ENCODE peak calls at places on chromosomes 3 and 15, in seven cellular contexts. D is GM12878, J is IMR-90, W is adrenal gland, S is body of pancreas, P is thyroid gland, K is ovary. G is an unnamed sample.

GRCh38 chr15:56783156-56783856 is 50.0 kb upstream of the ZNF280D start:
- DNase-seq in K (no peak), W (no peak), P (no peak), D (no peak), J (no peak), S (no peak), G (no peak)

GRCh38 chr15:31932581-31932980 is 97.7 kb upstream of the CHRNA7 start:
- DNase-seq in K (no peak), D (no peak), W (no peak), S (no peak), P (no peak), J (no peak), G (no peak)

GRCh38 chr3:180306691-180307090 is 270.0 kb upstream of the PEX5L start:
- DNase-seq in S (peak; percentile 69), J (peak; percentile 25), D (no peak), K (no peak), P (no peak), W (no peak), G (no peak)

GRCh38 chr3:111616417-111617105 is 21.4 kb upstream of the ZBED2 start:
- DNase-seq in P (no peak), D (no peak), W (no peak), J (peak; percentile 18), S (no peak), K (no peak), G (no peak)

GRCh38 chr3:178320481-178321352 is 215.5 kb upstream of the KCNMB2 start:
- DNase-seq in D (no peak), K (peak; percentile 42), W (peak; percentile 16), P (peak; percentile 73), S (peak; percentile 81), J (peak; percentile 83), G (peak; percentile 53)

GRCh38 chr15:52191207-52191606 is at the start of gene GNB5:
- DNase-seq in D (no peak), S (no peak), P (no peak), W (no peak), J (no peak), K (no peak), G (no peak)

GRCh38 chr3:2198880-2199279 is 100.2 kb downstream of the CNTN4 start:
- DNase-seq in S (no peak), K (no peak), P (no peak), D (no peak), J (no peak), W (no peak), G (no peak)

GRCh38 chr15:74978077-74978476 is 17.3 kb upstream of the SCAMP5 start:
- DNase-seq in D (no peak), S (no peak), J (no peak), W (no peak), P (no peak), K (no peak), G (no peak)

GRCh38 chr3:134649106-134649705 is 1.6 kb downstream of the KY start:
- DNase-seq in W (no peak), P (no peak), D (no peak), J (no peak), S (no peak), K (no peak), G (no peak)

GRCh38 chr15:21269121-21269520 is 171.2 kb downstream of the POTEB3 start:
- DNase-seq in S (no peak), K (no peak), D (no peak), W (no peak), P (no peak), J (no peak), G (no peak)

GRCh38 chr3:52006017-52006819 is 10.5 kb upstream of the RPL29 start:
- DNase-seq in W (no peak), S (no peak), K (no peak), J (no peak), D (no peak), P (no peak), G (peak; percentile 53)

GRCh38 chr3:15959434-15959811 is 161.6 kb upstream of the ANKRD28 start:
- DNase-seq in J (peak; percentile 71), D (no peak), K (no peak), W (no peak), S (no peak), P (no peak), G (no peak)

GRCh38 chr15:40258544-40258943 is 19.7 kb downstream of the PAK6 start:
- DNase-seq in S (no peak), P (no peak), D (no peak), K (no peak), W (no peak), J (no peak), G (no peak)

GRCh38 chr3:30895329-30895728 is 868 bp upstream of the GADL1 start:
- DNase-seq in S (no peak), P (no peak), D (no peak), J (no peak), W (no peak), K (no peak), G (no peak)

GRCh38 chr3:13700362-13700761 is 151.4 kb downstream of the FBLN2 start:
- DNase-seq in J (no peak), W (no peak), K (no peak), D (no peak), P (no peak), S (no peak), G (no peak)

GRCh38 chr3:181623924-181624694 is 87.6 kb upstream of the SOX2 start:
- DNase-seq in S (no peak), D (no peak), P (peak; percentile 56), J (no peak), W (no peak), K (no peak), G (no peak)

GRCh38 chr3:189262746-189263145 is 91.0 kb downstream of the TPRG1 start:
- DNase-seq in P (peak; percentile 10), S (peak; percentile 6), D (no peak), J (no peak), K (no peak), W (peak; percentile 24), G (no peak)

GRCh38 chr15:23877502-23878412 is 190.7 kb upstream of the NDN start:
- DNase-seq in S (peak; percentile 74), J (no peak), P (peak; percentile 62), D (no peak), K (peak; percentile 49), W (peak; percentile 52), G (peak; percentile 86)

GRCh38 chr3:14152963-14153355 is 25.4 kb downstream of the XPC start:
- DNase-seq in S (no peak), P (no peak), D (no peak), J (no peak), K (no peak), W (no peak), G (no peak)

GRCh38 chr15:58590236-58590635 is 158.4 kb downstream of the LIPC start:
- DNase-seq in P (no peak), K (no peak), D (no peak), J (no peak), S (no peak), W (no peak), G (no peak)

GRCh38 chr15:41730543-41730942 is 43.7 kb upstream of the MAPKBP1 start:
- DNase-seq in P (no peak), D (no peak), W (no peak), J (no peak), K (no peak), S (no peak), G (no peak)

GRCh38 chr3:46417841-46418611 is 11.0 kb downstream of the CCRL2 start:
- DNase-seq in S (no peak), P (no peak), J (no peak), D (no peak), W (no peak), K (no peak), G (no peak)

GRCh38 chr3:181017690-181018089 is 28.2 kb upstream of the DNAJC19 start:
- DNase-seq in P (no peak), S (no peak), D (no peak), J (no peak), K (no peak), W (no peak), G (no peak)

DNA sequence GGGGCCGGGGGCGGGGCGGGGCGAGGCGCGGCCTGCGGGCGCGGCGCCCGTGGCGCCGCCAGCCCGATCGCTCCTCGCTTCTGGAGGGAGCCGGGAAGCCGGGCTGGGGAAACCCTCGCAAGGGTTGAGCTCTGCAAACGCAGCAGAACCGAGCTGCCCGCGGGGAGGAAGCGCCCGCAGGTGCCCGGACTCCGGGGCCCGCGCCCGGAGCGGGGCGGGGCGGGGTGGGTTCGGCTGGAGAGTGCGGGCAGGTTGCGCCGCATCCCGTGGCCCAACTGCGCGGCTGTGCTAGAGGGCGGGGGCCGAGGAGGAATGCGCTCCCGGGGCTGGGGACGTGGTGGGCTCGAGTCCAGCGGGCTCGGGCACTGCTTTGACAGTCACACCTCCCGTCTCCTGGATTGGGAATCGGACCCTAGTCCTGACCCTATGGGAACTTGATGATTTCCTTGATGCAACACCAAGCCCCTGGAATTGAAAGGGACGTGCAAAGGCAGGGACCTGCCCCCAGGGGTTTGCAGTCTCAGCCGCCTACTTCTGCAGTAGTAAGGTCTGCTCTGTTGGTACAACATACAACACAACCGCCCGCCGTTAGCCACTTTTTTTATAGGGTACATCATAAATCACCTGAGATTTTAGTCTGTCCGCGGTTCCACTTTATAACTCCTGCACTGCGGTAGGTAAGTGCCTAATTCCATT is 34.3 kb downstream of the ZBTB38 start:
- DNase-seq in K (peak; percentile 69), D (no peak), S (peak; percentile 69), P (peak; percentile 76), W (peak; percentile 83), J (peak; percentile 78), G (peak; percentile 83)
- TF ChIP-seq POLR2A in K (no peak), D (peak; percentile 63), S (peak; percentile 30), P (peak; percentile 61), W (peak; percentile 1), J (peak; percentile 57), G (no peak)

GRCh38 chr15:82585072-82585471 is 44.8 kb upstream of the RPS17 start:
- DNase-seq in W (peak; percentile 1), P (no peak), J (peak; percentile 45), S (no peak), D (no peak), K (no peak), G (no peak)
- H3K4me3 ChIP-seq in W (no peak overlapping the region), P (no peak overlapping the region), J (no peak overlapping the region), S (no peak overlapping the region), D (no peak overlapping the region), K (no peak overlapping the region), G (no peak overlapping the region)

DNA sequence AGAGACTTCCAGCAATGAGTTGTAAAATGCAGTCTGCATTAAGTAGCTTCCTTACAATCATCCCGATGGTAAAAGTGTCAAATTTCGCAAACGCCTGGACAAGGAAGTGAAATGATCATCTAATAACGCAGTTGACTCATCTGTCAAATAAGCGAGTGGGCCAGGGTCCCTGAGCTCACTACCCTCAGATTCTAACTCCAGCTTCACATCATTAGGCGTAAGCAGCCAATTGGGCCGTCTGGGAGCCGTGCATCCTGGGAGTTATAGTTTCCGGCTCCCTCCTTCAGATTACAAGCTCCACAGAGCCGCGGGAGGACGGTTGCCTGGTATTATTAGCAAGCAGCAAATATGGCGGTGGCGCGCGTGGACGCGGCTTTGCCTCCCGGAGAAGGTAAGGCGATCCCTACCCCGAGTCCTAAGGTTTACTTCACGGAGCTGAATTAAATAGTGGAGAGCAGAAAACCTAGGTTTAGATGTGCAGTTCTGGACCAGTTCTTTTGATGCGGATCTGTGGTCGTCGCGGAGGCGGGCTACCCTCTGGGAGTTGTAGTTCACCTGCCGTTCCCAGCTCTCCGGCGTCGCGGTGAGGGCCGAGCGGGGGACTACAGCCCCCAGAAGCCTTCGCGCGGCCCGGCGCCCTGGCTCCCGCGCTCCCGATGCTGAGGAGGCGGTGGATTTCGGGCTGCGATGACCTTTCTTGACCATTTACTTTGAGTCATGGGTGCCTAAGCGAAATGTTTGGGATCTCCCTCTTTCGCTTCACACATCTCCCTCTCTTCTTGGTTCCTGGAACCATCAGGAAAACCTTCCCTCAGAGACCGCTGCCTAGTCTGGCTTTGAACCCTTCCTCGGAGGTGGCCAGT is at the start of gene CEP97:
- DNase-seq in S (peak; percentile 92), W (peak; percentile 92), P (peak; percentile 90), J (peak; percentile 90), K (peak; percentile 83), D (peak; percentile 78), G (peak; percentile 98)
- TF ChIP-seq POLR2A in S (no peak), W (no peak), P (peak; percentile 40), J (no peak), K (no peak), D (peak; percentile 52), G (peak; percentile 15)

GRCh38 chr3:156689589-156689988 is 15.2 kb downstream of the TIPARP start:
- DNase-seq in J (no peak), K (no peak), P (no peak), W (no peak), D (no peak), S (no peak), G (no peak)
- H3K4me3 ChIP-seq in J (no peak overlapping the region), K (no peak overlapping the region), P (no peak overlapping the region), W (no peak overlapping the region), D (peak overlapping the region; percentile 6), S (no peak overlapping the region), G (no peak overlapping the region)

G was measured in testis.